ENCODE peak calls at places on chromosome 1, in eight cellular contexts. One of them, this sample, is unnamed.

GRCh38 chr1:214901718-214902117 is 180.8 kb upstream of the KCNK2 start:
- DNase-seq in astrocyte of the spinal cord: peak
- DNase-seq in activated naive CD8-positive, alpha-beta T cell treated with anti-CD3 and anti-CD28 coated beads, Interleukin-2, amount 50 U/mL, for 16 hours: no peak
- DNase-seq in left colon: no peak
- DNase-seq in activated T-cell treated with anti-CD3 and anti-CD28 coated beads, Interleukin-2, amount 50 U/mL, for 48 hours: no peak
- DNase-seq in astrocyte: peak
- DNase-seq in GM23248: peak
- DNase-seq in RWPE1: peak
- DNase-seq in this sample: peak

GRCh38 chr1:41380195-41380594 is 19.0 kb downstream of the FOXO6 start:
- DNase-seq in astrocyte of the spinal cord: no peak
- DNase-seq in activated naive CD8-positive, alpha-beta T cell treated with anti-CD3 and anti-CD28 coated beads, Interleukin-2, amount 50 U/mL, for 16 hours: no peak
- DNase-seq in left colon: no peak
- DNase-seq in activated T-cell treated with anti-CD3 and anti-CD28 coated beads, Interleukin-2, amount 50 U/mL, for 48 hours: no peak
- DNase-seq in astrocyte: no peak
- DNase-seq in GM23248: no peak
- DNase-seq in RWPE1: no peak
- DNase-seq in this sample: no peak

GRCh38 chr1:20137604-20138003 is 1.5 kb upstream of the PLA2G2F start:
- DNase-seq in astrocyte of the spinal cord: no peak
- DNase-seq in activated naive CD8-positive, alpha-beta T cell treated with anti-CD3 and anti-CD28 coated beads, Interleukin-2, amount 50 U/mL, for 16 hours: no peak
- DNase-seq in left colon: peak
- DNase-seq in activated T-cell treated with anti-CD3 and anti-CD28 coated beads, Interleukin-2, amount 50 U/mL, for 48 hours: no peak
- DNase-seq in astrocyte: no peak
- DNase-seq in GM23248: no peak
- DNase-seq in RWPE1: no peak
- DNase-seq in this sample: no peak

GRCh38 chr1:17617787-17618557 is 78.5 kb downstream of the ARHGEF10L start:
- DNase-seq in astrocyte of the spinal cord: peak
- DNase-seq in activated naive CD8-positive, alpha-beta T cell treated with anti-CD3 and anti-CD28 coated beads, Interleukin-2, amount 50 U/mL, for 16 hours: no peak
- DNase-seq in left colon: no peak
- DNase-seq in activated T-cell treated with anti-CD3 and anti-CD28 coated beads, Interleukin-2, amount 50 U/mL, for 48 hours: no peak
- DNase-seq in astrocyte: peak
- DNase-seq in GM23248: peak
- DNase-seq in RWPE1: no peak
- DNase-seq in this sample: peak

GRCh38 chr1:21887216-21887736 is 49.8 kb downstream of the HSPG2 start:
- DNase-seq in astrocyte of the spinal cord: no peak
- DNase-seq in activated naive CD8-positive, alpha-beta T cell treated with anti-CD3 and anti-CD28 coated beads, Interleukin-2, amount 50 U/mL, for 16 hours: no peak
- DNase-seq in left colon: no peak
- DNase-seq in activated T-cell treated with anti-CD3 and anti-CD28 coated beads, Interleukin-2, amount 50 U/mL, for 48 hours: no peak
- DNase-seq in astrocyte: no peak
- DNase-seq in GM23248: no peak
- DNase-seq in RWPE1: no peak
- DNase-seq in this sample: no peak

GRCh38 chr1:208101661-208102431 is 142.3 kb downstream of the PLXNA2 start:
- DNase-seq in astrocyte of the spinal cord: peak
- DNase-seq in activated naive CD8-positive, alpha-beta T cell treated with anti-CD3 and anti-CD28 coated beads, Interleukin-2, amount 50 U/mL, for 16 hours: no peak
- DNase-seq in left colon: peak
- DNase-seq in activated T-cell treated with anti-CD3 and anti-CD28 coated beads, Interleukin-2, amount 50 U/mL, for 48 hours: no peak
- DNase-seq in astrocyte: peak
- DNase-seq in GM23248: peak
- DNase-seq in RWPE1: no peak
- DNase-seq in this sample: peak

GRCh38 chr1:167748901-167749300 is 27.1 kb downstream of the MPZL1 start:
- DNase-seq in astrocyte of the spinal cord: peak
- DNase-seq in activated naive CD8-positive, alpha-beta T cell treated with anti-CD3 and anti-CD28 coated beads, Interleukin-2, amount 50 U/mL, for 16 hours: no peak
- DNase-seq in left colon: no peak
- DNase-seq in activated T-cell treated with anti-CD3 and anti-CD28 coated beads, Interleukin-2, amount 50 U/mL, for 48 hours: no peak
- DNase-seq in astrocyte: peak
- DNase-seq in GM23248: peak
- DNase-seq in RWPE1: no peak
- DNase-seq in this sample: no peak

GRCh38 chr1:25711555-25712298 is 88.3 kb upstream of the SELENON start:
- DNase-seq in astrocyte of the spinal cord: peak
- DNase-seq in activated naive CD8-positive, alpha-beta T cell treated with anti-CD3 and anti-CD28 coated beads, Interleukin-2, amount 50 U/mL, for 16 hours: no peak
- DNase-seq in left colon: no peak
- DNase-seq in activated T-cell treated with anti-CD3 and anti-CD28 coated beads, Interleukin-2, amount 50 U/mL, for 48 hours: peak
- DNase-seq in astrocyte: peak
- DNase-seq in GM23248: peak
- DNase-seq in RWPE1: no peak
- DNase-seq in this sample: no peak

GRCh38 chr1:183580281-183580682 is 10.0 kb downstream of the NCF2 start:
- DNase-seq in astrocyte of the spinal cord: no peak
- DNase-seq in activated naive CD8-positive, alpha-beta T cell treated with anti-CD3 and anti-CD28 coated beads, Interleukin-2, amount 50 U/mL, for 16 hours: no peak
- DNase-seq in left colon: no peak
- DNase-seq in activated T-cell treated with anti-CD3 and anti-CD28 coated beads, Interleukin-2, amount 50 U/mL, for 48 hours: peak
- DNase-seq in astrocyte: no peak
- DNase-seq in GM23248: no peak
- DNase-seq in RWPE1: no peak
- DNase-seq in this sample: peak

GRCh38 chr1:31072304-31072746 is 6.8 kb upstream of the PUM1 start:
- DNase-seq in astrocyte of the spinal cord: no peak
- DNase-seq in activated naive CD8-positive, alpha-beta T cell treated with anti-CD3 and anti-CD28 coated beads, Interleukin-2, amount 50 U/mL, for 16 hours: no peak
- DNase-seq in left colon: no peak
- DNase-seq in activated T-cell treated with anti-CD3 and anti-CD28 coated beads, Interleukin-2, amount 50 U/mL, for 48 hours: no peak
- DNase-seq in astrocyte: no peak
- DNase-seq in GM23248: no peak
- DNase-seq in RWPE1: no peak
- DNase-seq in this sample: no peak

This sample was measured in A172.